ENCODE peak calls at places on chromosome 1, in seven cellular contexts. A is HCT116, D is HEK293T, M is WTC11, F is H1, N is GM12878, R is HepG2. W is an unnamed sample.

GRCh38 chr1:204080163-204080903 is 7.4 kb downstream of the SOX13 start:
- DNase-seq in A (peak; percentile 90), D (peak; percentile 78), M (peak; percentile 98), F (peak; percentile 97), N (no peak), R (peak; percentile 76), W (peak; percentile 68)

GRCh38 chr1:44030606-44031050 is 634 bp downstream of the SLC6A9 start:
- DNase-seq in A (no peak), D (peak; percentile 60), M (peak; percentile 73), F (no peak), N (no peak), R (peak; percentile 34), W (peak; percentile 71)

GRCh38 chr1:107550358-107550757 is 409.5 kb downstream of the NTNG1 start:
- DNase-seq in A (no peak), D (no peak), M (no peak), F (no peak), N (no peak), R (no peak), W (no peak)

GRCh38 chr1:196877964-196878363 is 9.9 kb upstream of the CFHR4 start:
- DNase-seq in A (no peak), D (peak; percentile 12), M (peak; percentile 83), F (peak; percentile 56), N (no peak), R (no peak), W (no peak)

GRCh38 chr1:71667224-71667623 is 586.4 kb upstream of the ZRANB2 start:
- DNase-seq in A (no peak), D (peak; percentile 7), M (no peak), F (no peak), N (no peak), R (no peak), W (no peak)

GRCh38 chr1:100622966-100623762 is 85.2 kb downstream of the GPR88 start:
- DNase-seq in A (no peak), D (no peak), M (no peak), F (no peak), N (no peak), R (no peak), W (no peak)

GRCh38 chr1:245074898-245075297 is 79.9 kb upstream of the KIF26B start:
- DNase-seq in A (no peak), D (no peak), M (no peak), F (no peak), N (no peak), R (no peak), W (no peak)

GRCh38 chr1:168320805-168321577 is 40.3 kb downstream of the TBX19 start:
- DNase-seq in A (peak; percentile 71), D (no peak), M (no peak), F (no peak), N (no peak), R (peak; percentile 23), W (peak; percentile 73)

GRCh38 chr1:47521034-47521871 is 83.4 kb downstream of the FOXD2 start:
- DNase-seq in A (no peak), D (no peak), M (no peak), F (no peak), N (no peak), R (no peak), W (no peak)

GRCh38 chr1:21963477-21964217 is 13.2 kb upstream of the CELA3B start:
- DNase-seq in A (peak; percentile 47), D (peak; percentile 78), M (peak; percentile 91), F (peak; percentile 73), N (peak; percentile 26), R (peak; percentile 65), W (peak; percentile 87)

GRCh38 chr1:6148497-6149241 is 31.5 kb downstream of the CHD5 start:
- DNase-seq in A (peak; percentile 48), D (peak; percentile 97), M (peak; percentile 91), F (peak; percentile 66), N (no peak), R (no peak), W (peak; percentile 86)

GRCh38 chr1:224114787-224115175 is 870 bp downstream of the FBXO28 start:
- DNase-seq in A (no peak), D (no peak), M (no peak), F (no peak), N (no peak), R (no peak), W (no peak)

GRCh38 chr1:11731719-11732283 is 4.1 kb upstream of the AGTRAP start:
- DNase-seq in A (no peak), D (no peak), M (peak; percentile 67), F (no peak), N (no peak), R (peak; percentile 13), W (peak; percentile 58)

GRCh38 chr1:201020040-201020591 is 3.4 kb downstream of the KIF21B start:
- DNase-seq in A (no peak), D (no peak), M (no peak), F (no peak), N (no peak), R (peak; percentile 33), W (peak; percentile 63)

GRCh38 chr1:202133016-202133415 is 10.3 kb downstream of the GPR37L1 start:
- DNase-seq in A (no peak), D (no peak), M (no peak), F (no peak), N (no peak), R (no peak), W (no peak)

GRCh38 chr1:227913969-227914791 is 33.6 kb downstream of the WNT9A start:
- DNase-seq in A (no peak), D (no peak), M (no peak), F (no peak), N (no peak), R (no peak), W (no peak)

GRCh38 chr1:79373481-79374132 is 367.1 kb upstream of the ADGRL4 start:
- DNase-seq in A (no peak), D (no peak), M (no peak), F (no peak), N (no peak), R (no peak), W (no peak)

GRCh38 chr1:117365350-117366280 is 1.6 kb upstream of the MAN1A2 start:
- DNase-seq in A (no peak), D (no peak), M (no peak), F (no peak), N (no peak), R (no peak), W (no peak)

GRCh38 chr1:117366281-117366981 is 818 bp upstream of the MAN1A2 start:
- DNase-seq in A (no peak), D (peak; percentile 90), M (peak; percentile 71), F (peak; percentile 5), N (no peak), R (peak; percentile 44), W (peak; percentile 99)

GRCh38 chr1:117368116-117369108 is 1.2 kb downstream of the MAN1A2 start:
- DNase-seq in A (no peak), D (no peak), M (no peak), F (no peak), N (no peak), R (peak; percentile 26), W (peak; percentile 75)

GRCh38 chr1:117366982-117367768 is at the start of gene MAN1A2:
- DNase-seq in A (peak; percentile 54), D (peak; percentile 71), M (peak; percentile 75), F (peak; percentile 36), N (peak; percentile 53), R (peak; percentile 65), W (peak; percentile 82)

GRCh38 chr1:117367769-117368059 is 465 bp downstream of the MAN1A2 start:
- DNase-seq in A (no peak), D (no peak), M (no peak), F (no peak), N (no peak), R (no peak), W (peak; percentile 36)
- TF ChIP-seq SP1 in A (no peak), D (no peak), M (no peak), F (no peak), N (no peak), R (no peak), W (peak; percentile 50)

DNA sequence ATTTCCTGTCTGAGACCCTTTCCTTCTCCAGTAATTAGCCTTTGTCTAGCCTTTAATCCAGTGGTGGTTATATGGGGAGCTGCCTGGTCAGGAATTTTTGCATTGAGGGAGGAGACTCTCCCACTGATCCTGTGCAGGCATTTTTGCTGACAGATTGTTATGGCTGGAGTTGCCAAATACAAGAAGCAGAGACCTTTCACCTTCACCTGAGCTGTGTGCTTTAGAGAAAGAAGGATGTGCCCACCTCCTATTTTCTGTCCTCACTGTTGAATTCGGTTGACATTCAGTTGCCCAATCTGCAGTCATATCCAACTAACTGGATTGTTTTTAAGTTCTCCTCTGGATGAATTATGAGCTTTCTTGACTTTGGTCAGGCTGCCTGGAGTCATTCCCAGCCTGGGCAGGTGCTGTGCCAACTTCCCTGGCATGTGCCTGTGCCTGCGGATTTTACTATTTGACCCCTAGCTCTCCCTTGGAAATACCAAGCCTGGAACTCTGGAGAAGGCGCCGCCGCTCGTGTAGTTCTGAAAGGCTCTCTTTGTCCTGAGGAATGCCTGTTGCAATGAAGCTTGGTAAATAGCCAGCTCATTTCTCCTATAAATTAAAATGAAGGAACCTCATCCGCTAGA is 143.9 kb downstream of the NOS1AP start:
- DNase-seq in A (no peak), D (no peak), M (no peak), F (no peak), N (no peak), R (peak; percentile 86), W (no peak)
- TF ChIP-seq SP1 in A (no peak), D (no peak), M (no peak), F (no peak), N (no peak), R (no peak), W (no peak)

DNA sequence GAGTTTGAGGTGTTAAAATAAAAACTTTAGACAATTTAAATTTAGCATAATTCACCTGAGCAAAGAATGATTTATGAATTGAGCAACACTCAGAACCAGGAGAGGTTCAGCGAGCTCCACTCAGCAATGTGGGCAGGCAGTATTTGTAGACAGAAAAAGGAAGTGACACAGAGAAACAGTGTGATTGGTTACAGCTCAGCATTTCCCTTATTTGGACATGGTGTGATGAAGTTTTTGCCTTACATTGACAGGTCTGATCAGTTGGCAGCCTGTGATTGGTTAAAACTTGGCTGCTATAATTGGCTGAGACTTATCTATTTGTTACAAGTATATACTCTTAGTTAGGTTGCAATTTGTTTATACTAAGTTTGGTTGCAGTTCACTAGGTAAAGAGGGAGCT is 621.2 kb upstream of the PRMT6 start:
- DNase-seq in A (no peak), D (no peak), M (no peak), F (no peak), N (no peak), R (no peak), W (no peak)
- TF ChIP-seq SP1 in A (no peak), D (no peak), M (no peak), F (no peak), N (no peak), R (no peak), W (no peak)

DNA sequence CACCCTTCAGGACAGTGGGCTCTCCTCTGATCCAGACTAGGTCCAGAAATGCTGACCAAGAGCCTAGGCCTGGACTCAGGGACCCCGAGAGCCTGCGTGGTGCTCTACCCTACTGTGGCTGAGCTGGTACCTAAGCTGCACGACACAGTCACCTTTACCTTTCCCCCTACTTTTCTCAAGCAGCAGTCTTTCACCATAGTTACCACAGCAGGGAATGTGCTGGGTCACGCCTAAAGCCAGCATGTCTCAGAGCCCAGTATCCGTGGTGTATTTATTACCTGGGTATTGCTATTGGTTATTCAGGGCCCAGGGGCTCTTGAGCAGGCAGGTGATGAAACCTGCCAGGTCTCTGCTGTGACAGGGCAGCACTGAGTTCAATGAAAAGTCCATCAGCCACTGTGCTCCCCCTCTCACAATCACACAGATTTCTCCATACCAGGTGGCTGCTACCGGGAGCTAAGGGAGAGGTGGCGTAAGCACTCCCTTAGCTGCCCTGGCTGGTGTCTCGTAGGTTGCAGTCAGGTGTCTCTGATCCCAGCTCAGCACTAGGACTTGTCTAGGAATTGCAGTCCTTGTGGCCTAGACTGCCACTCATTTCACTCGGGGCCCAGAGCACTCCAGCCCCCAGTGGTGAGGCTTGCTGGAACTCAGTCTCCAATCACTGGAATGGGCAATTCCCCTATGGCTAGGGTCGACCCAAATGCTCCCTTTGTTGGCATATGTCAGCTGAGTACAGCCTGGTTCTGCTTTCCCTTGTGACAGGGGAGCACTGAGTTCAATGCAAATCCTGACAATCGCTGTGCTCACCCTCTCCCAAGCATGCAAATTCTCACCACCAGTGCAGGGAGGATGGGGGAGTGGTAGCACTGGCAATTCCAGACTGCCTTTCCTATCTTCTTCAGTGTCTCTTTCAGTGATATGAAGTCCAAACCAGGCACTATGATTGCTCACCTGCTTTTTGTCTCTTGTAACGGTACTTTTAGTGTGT is 128.7 kb downstream of the PHTF1 start:
- DNase-seq in A (no peak), D (no peak), M (no peak), F (no peak), N (no peak), R (no peak), W (no peak)
- TF ChIP-seq SP1 in A (no peak), D (no peak), M (no peak), F (no peak), N (no peak), R (no peak), W (no peak)